ENCODE peak calls at places on chromosomes 13 and 19, in eight cellular contexts. S, V, F, A, W, Z, Q and P are unnamed samples.

GRCh38 chr13:21677075-21677628 is 6.3 kb downstream of the FGF9 start:
- ATAC-seq in V (peak; percentile 54), F (no peak), S (no peak), Z (no peak), A (no peak), Q (no peak), W (no peak), P (no peak)

GRCh38 chr19:49629659-49630058 is 10.3 kb downstream of the RRAS start:
- ATAC-seq in V (no peak), S (no peak), Z (no peak), Q (no peak), W (no peak), A (no peak), F (no peak), P (no peak)

GRCh38 chr19:5113633-5114586 is 145.0 kb downstream of the KDM4B start:
- ATAC-seq in A (no peak), Z (no peak), V (no peak), F (no peak), W (no peak), S (no peak), Q (no peak), P (no peak)

GRCh38 chr13:46983881-46984280 is 87.0 kb upstream of the HTR2A start:
- ATAC-seq in W (no peak), Z (peak; percentile 55), S (no peak), Q (no peak), F (no peak), V (no peak), A (peak; percentile 59), P (no peak)

GRCh38 chr19:57317503-57317902 is 2.8 kb upstream of the ZNF543 start:
- ATAC-seq in A (no peak), S (no peak), F (no peak), V (peak; percentile 66), W (no peak), Q (no peak), Z (no peak), P (no peak)

GRCh38 chr19:19207637-19208582 is 3.8 kb upstream of the NCAN start:
- ATAC-seq in F (no peak), W (no peak), A (no peak), V (no peak), S (no peak), Q (no peak), Z (peak; percentile 54), P (no peak)

GRCh38 chr19:32349724-32350475 is 4.5 kb downstream of the ZNF507 start:
- ATAC-seq in Z (no peak), A (no peak), V (no peak), F (peak; percentile 56), Q (peak; percentile 58), S (no peak), W (no peak), P (peak; percentile 54)

GRCh38 chr19:33797821-33798633 is 1.4 kb downstream of the KCTD15 start:
- ATAC-seq in S (no peak), V (peak; percentile 22), Z (peak; percentile 38), F (no peak), A (peak; percentile 35), W (peak; percentile 28), Q (no peak), P (no peak)

GRCh38 chr19:40737102-40737644 is 13.1 kb downstream of the ACTMAP start:
- ATAC-seq in Q (no peak), Z (no peak), A (no peak), S (no peak), V (no peak), F (no peak), W (no peak), P (no peak)

GRCh38 chr13:29936051-29936813 is 85.8 kb upstream of the UBL3 start:
- ATAC-seq in V (no peak), W (peak; percentile 33), Z (peak; percentile 31), F (no peak), A (peak; percentile 33), S (peak; percentile 10), Q (no peak), P (no peak)